ENCODE peak calls at places on chromosome 9, in ten cellular contexts. W, O, V, K, M, G, X, C, S and B are unnamed samples.

GRCh38 chr9:136599074-136599531 is 53.3 kb upstream of the NOTCH1 start:
- DNase-seq in W (no peak), O (no peak), V (no peak), K (no peak), M (no peak), G (no peak), X (no peak), C (no peak), S (no peak), B (no peak)

GRCh38 chr9:137025120-137025966 is 2.7 kb downstream of the ABCA2 start:
- DNase-seq in W (no peak), O (no peak), V (no peak), K (peak; percentile 61), M (no peak), G (no peak), X (no peak), C (no peak), S (no peak), B (no peak)

GRCh38 chr9:117400131-117400530 is 14.7 kb downstream of the ASTN2 start:
- DNase-seq in W (no peak), O (no peak), V (no peak), K (no peak), M (no peak), G (no peak), X (no peak), C (no peak), S (no peak), B (no peak)

GRCh38 chr9:128218518-128219389 is 15.6 kb downstream of the DNM1 start:
- DNase-seq in W (peak; percentile 95), O (peak; percentile 96), V (peak; percentile 75), K (peak; percentile 100), M (peak; percentile 78), G (peak; percentile 95), X (peak; percentile 99), C (peak; percentile 57), S (peak; percentile 97), B (peak; percentile 96)

GRCh38 chr9:107534510-107535078 is 45.0 kb upstream of the KLF4 start:
- DNase-seq in W (no peak), O (no peak), V (no peak), K (no peak), M (no peak), G (no peak), X (no peak), C (no peak), S (no peak), B (no peak)

GRCh38 chr9:88998911-88999310 is 7.6 kb downstream of the S1PR3 start:
- DNase-seq in W (no peak), O (no peak), V (peak; percentile 93), K (no peak), M (no peak), G (peak; percentile 26), X (no peak), C (no peak), S (no peak), B (no peak)

GRCh38 chr9:127004946-127005769 is 90.6 kb downstream of the RALGPS1 start:
- DNase-seq in W (peak; percentile 85), O (peak; percentile 83), V (peak; percentile 56), K (no peak), M (peak; percentile 39), G (peak; percentile 11), X (no peak), C (no peak), S (no peak), B (no peak)

GRCh38 chr9:71816782-71817549 is 48.7 kb upstream of the CEMIP2 start:
- DNase-seq in W (no peak), O (no peak), V (no peak), K (no peak), M (no peak), G (no peak), X (no peak), C (no peak), S (no peak), B (no peak)

GRCh38 chr9:127140842-127141675 is 18.6 kb upstream of the ANGPTL2 start:
- DNase-seq in W (no peak), O (no peak), V (no peak), K (no peak), M (no peak), G (no peak), X (no peak), C (no peak), S (no peak), B (no peak)

GRCh38 chr9:5185220-5185840 is at the start of gene INSL6:
- DNase-seq in W (no peak), O (no peak), V (no peak), K (no peak), M (no peak), G (no peak), X (peak; percentile 24), C (no peak), S (no peak), B (no peak)

GRCh38 chr9:75541778-75542177 is 348.7 kb upstream of the PCSK5 start:
- DNase-seq in W (no peak), O (no peak), V (no peak), K (no peak), M (no peak), G (no peak), X (no peak), C (no peak), S (no peak), B (no peak)

GRCh38 chr9:4741365-4742031 is 496 bp upstream of the AK3 start:
- DNase-seq in W (peak; percentile 15), O (peak; percentile 26), V (peak; percentile 13), K (no peak), M (no peak), G (peak; percentile 61), X (peak; percentile 62), C (no peak), S (no peak), B (no peak)

GRCh38 chr9:120942186-120943001 is 15.8 kb upstream of the TRAF1 start:
- DNase-seq in W (no peak), O (no peak), V (peak; percentile 52), K (no peak), M (no peak), G (peak; percentile 31), X (peak; percentile 35), C (no peak), S (no peak), B (peak; percentile 45)

GRCh38 chr9:134863941-134864820 is 16.4 kb upstream of the FCN2 start:
- DNase-seq in W (no peak), O (no peak), V (peak; percentile 23), K (no peak), M (no peak), G (peak; percentile 73), X (no peak), C (no peak), S (no peak), B (no peak)